ENCODE peak calls at places on chromosomes 7 and 10, in eight cellular contexts. E is hepatocyte, X is AG09309, B is B cell, K is RWPE1, I is choroid plexus epithelial cell, T is neural crest cell, G is psoas muscle. D is an unnamed sample.

GRCh38 chr7:934469-935320 is 19.8 kb downstream of the ADAP1 start:
- DNase-seq in E (no peak), X (no peak), B (no peak), K (no peak), I (no peak), T (no peak), G (no peak), D (no peak)

GRCh38 chr10:114957673-114958072 is 19.7 kb downstream of the TRUB1 start:
- DNase-seq in E (no peak), X (no peak), B (no peak), K (no peak), I (peak; percentile 61), T (no peak), G (no peak), D (no peak)

GRCh38 chr7:32092346-32092745 is 22.1 kb upstream of the PDE1C start:
- DNase-seq in E (no peak), X (no peak), B (no peak), K (no peak), I (no peak), T (no peak), G (no peak), D (no peak)

GRCh38 chr7:107694395-107694794 is 33.8 kb downstream of the SLC26A4 start:
- DNase-seq in E (no peak), X (no peak), B (no peak), K (no peak), I (peak; percentile 53), T (no peak), G (no peak), D (no peak)

GRCh38 chr10:810351-810846 is 120.9 kb upstream of the DIP2C start:
- DNase-seq in E (peak; percentile 66), X (no peak), B (no peak), K (no peak), I (peak; percentile 49), T (peak; percentile 38), G (no peak), D (no peak)

GRCh38 chr10:33666686-33667480 is 332.4 kb upstream of the NRP1 start:
- DNase-seq in E (no peak), X (no peak), B (no peak), K (no peak), I (peak; percentile 47), T (no peak), G (no peak), D (no peak)

GRCh38 chr10:630581-631073 is 58.8 kb downstream of the DIP2C start:
- DNase-seq in E (no peak), X (no peak), B (no peak), K (no peak), I (no peak), T (no peak), G (no peak), D (no peak)

GRCh38 chr10:22849077-22849810 is 78.6 kb upstream of the ARMC3 start:
- DNase-seq in E (peak; percentile 36), X (no peak), B (no peak), K (no peak), I (peak; percentile 65), T (peak; percentile 19), G (peak; percentile 65), D (no peak)

GRCh38 chr7:56074371-56074791 is 10.3 kb downstream of the SUMF2 start:
- DNase-seq in E (peak; percentile 91), X (peak; percentile 40), B (peak; percentile 79), K (peak; percentile 82), I (peak; percentile 88), T (peak; percentile 84), G (peak; percentile 79), D (peak; percentile 85)

GRCh38 chr7:99729501-99730261 is 5.3 kb downstream of the CYP3A7 start:
- DNase-seq in E (peak; percentile 46), X (peak; percentile 7), B (no peak), K (peak; percentile 62), I (peak; percentile 2), T (no peak), G (no peak), D (no peak)

GRCh38 chr7:90430614-90431445 is 27.6 kb downstream of the CLDN12 start:
- DNase-seq in E (no peak), X (no peak), B (no peak), K (no peak), I (peak; percentile 34), T (no peak), G (no peak), D (no peak)

GRCh38 chr10:103547391-103547946 is 54.0 kb downstream of the NEURL1 start:
- DNase-seq in E (peak; percentile 35), X (no peak), B (peak; percentile 3), K (no peak), I (no peak), T (no peak), G (no peak), D (no peak)

GRCh38 chr10:90969947-90970673 is 49.2 kb upstream of the ANKRD1 start:
- DNase-seq in E (no peak), X (peak; percentile 55), B (no peak), K (peak; percentile 21), I (peak; percentile 78), T (no peak), G (no peak), D (no peak)
- TF ChIP-seq CTCF in E (peak; percentile 4), X (peak; percentile 15), B (no peak), K (no peak), I (peak; percentile 34), T (no peak), G (peak; percentile 57), D (no peak)

DNA sequence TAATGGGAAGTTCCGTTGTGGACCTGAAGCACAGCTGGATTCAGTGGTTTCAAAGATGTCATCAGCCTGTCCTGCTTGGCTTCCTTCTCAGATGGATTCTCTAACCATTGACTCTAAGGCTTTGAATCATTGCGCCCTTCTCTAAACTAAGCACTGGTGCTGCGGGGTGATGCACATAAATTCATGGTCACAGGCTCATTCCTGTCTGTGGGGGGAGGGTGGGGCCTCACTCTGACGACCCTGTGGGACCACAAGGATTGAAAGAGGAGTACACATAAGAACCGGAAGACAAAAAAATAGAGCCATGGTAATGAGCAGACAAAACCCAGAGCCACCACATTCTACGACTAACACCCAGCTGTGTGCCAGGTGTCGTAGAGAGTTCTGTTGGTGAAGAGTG is 97.4 kb upstream of the YAE1 start:
- DNase-seq in E (no peak), X (no peak), B (no peak), K (no peak), I (no peak), T (no peak), G (no peak), D (no peak)
- TF ChIP-seq CTCF in E (no peak), X (no peak), B (no peak), K (no peak), I (no peak), T (no peak), G (no peak), D (no peak)

GRCh38 chr7:147432068-147432467 is 1158.5 kb upstream of the C7orf33 start:
- DNase-seq in E (peak; percentile 29), X (no peak), B (no peak), K (no peak), I (peak; percentile 23), T (no peak), G (no peak), D (no peak)
- TF ChIP-seq CTCF in E (peak; percentile 48), X (peak; percentile 52), B (no peak), K (no peak), I (peak; percentile 37), T (peak; percentile 55), G (no peak), D (peak; percentile 15)

DNA sequence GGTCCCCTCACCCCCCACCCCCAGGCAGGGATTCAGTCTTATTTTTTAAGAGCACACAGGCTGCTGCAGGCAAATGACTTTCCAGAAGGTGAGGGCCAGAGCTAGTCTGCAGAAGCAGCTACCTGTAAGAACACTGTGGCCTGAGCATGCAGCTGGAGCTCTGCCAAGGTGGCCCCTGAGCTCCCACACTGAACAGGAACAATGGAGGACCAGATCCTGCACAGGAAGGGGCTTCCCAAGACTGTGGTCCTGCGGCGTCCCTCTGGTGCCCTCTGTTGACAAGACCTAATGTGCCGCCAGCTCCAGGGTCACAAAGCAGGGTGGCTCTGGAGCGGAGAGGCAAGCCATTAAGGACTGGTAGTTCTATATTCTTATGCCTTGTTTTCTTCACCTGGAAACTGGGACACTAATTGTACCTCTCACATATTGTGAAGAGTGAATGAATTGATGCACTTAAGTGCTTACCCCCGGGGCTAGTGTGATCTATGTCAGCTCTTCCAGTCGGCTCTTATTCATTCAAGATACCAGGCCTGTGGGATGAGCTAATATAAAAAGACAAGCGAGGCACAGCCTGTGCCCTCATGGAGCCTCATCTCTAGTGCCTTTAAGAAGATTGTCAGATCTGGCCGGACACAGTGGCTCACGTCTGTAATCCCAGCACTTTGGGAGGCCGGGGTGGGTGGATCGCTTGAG is 8.0 kb upstream of the BEND7 start:
- DNase-seq in E (peak; percentile 78), X (no peak), B (peak; percentile 32), K (peak; percentile 20), I (peak; percentile 49), T (peak; percentile 71), G (peak; percentile 21), D (no peak)
- TF ChIP-seq CTCF in E (peak; percentile 58), X (peak; percentile 64), B (peak; percentile 25), K (peak; percentile 49), I (peak; percentile 68), T (peak; percentile 69), G (peak; percentile 49), D (peak; percentile 22)

DNA sequence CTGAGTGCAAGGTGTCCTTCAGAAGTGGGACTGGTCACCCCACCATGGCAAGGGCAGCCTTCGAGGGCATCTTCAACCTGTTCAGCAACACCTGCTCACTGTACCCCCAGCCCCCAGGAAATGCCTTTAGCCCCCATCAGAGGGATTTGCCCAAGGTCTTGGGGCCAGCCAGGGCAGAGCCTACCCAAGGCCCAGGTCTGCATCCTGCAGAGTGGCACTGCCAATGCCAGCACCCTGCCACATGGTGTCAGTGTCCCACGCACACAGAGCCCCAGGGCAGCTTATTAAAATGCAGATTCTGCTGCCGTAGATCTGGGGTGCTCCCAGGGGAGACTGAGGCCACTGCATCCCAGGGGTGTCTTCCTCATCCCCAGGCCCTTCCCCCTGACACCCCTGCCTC is 106.2 kb upstream of the KCTD7 start:
- DNase-seq in E (no peak), X (no peak), B (no peak), K (no peak), I (no peak), T (no peak), G (no peak), D (no peak)
- TF ChIP-seq CTCF in E (peak; percentile 14), X (peak; percentile 37), B (no peak), K (peak; percentile 22), I (peak; percentile 37), T (no peak), G (no peak), D (no peak)

GRCh38 chr10:11661441-11661840 is 50.0 kb upstream of the USP6NL start:
- DNase-seq in E (no peak), X (no peak), B (no peak), K (no peak), I (no peak), T (no peak), G (no peak), D (no peak)
- TF ChIP-seq CTCF in E (no peak), X (no peak), B (no peak), K (no peak), I (no peak), T (no peak), G (no peak), D (no peak)

D was measured in mesothelial cell of epicardium.